ENCODE peak calls at places on chromosomes 16 and 17, in four cellular contexts. Y, I, U and Z are unnamed samples.

GRCh38 chr17:61627125-61627524 is 36.1 kb upstream of the NACA2 start:
- DNase-seq in I (no peak), Y (no peak), U (no peak), Z (no peak)

GRCh38 chr16:89361756-89362155 is 128.6 kb downstream of the ANKRD11 start:
- DNase-seq in U (no peak), I (no peak), Y (no peak), Z (no peak)

GRCh38 chr17:66678827-66679226 is 156.1 kb upstream of the CACNG5 start:
- DNase-seq in Y (no peak), U (no peak), I (no peak), Z (no peak)

GRCh38 chr16:79673635-79674034 is 73.1 kb upstream of the MAF start:
- DNase-seq in I (no peak), U (no peak), Y (no peak), Z (no peak)

GRCh38 chr16:81185416-81185815 is 53.1 kb upstream of the BCO1 start:
- DNase-seq in U (no peak), Y (no peak), I (no peak), Z (peak; percentile 12)

GRCh38 chr16:89279666-89280481 is 62.4 kb downstream of the ZNF778 start:
- DNase-seq in U (no peak), Y (no peak), I (no peak), Z (no peak)

GRCh38 chr16:50600582-50601283 is 52.5 kb downstream of the NKD1 start:
- DNase-seq in Y (peak; percentile 28), U (no peak), I (no peak), Z (no peak)

GRCh38 chr16:85898521-85899442 is at the start of gene IRF8:
- DNase-seq in Y (peak; percentile 90), I (peak; percentile 34), U (peak; percentile 73), Z (peak; percentile 36)

GRCh38 chr16:58511933-58512815 is 3.1 kb upstream of the SETD6 start:
- DNase-seq in U (peak; percentile 66), I (no peak), Y (peak; percentile 85), Z (peak; percentile 52)

GRCh38 chr16:65621640-65622039 is 499.8 kb upstream of the CDH11 start:
- DNase-seq in Y (no peak), I (no peak), U (no peak), Z (no peak)

GRCh38 chr16:15611610-15612009 is 31.3 kb downstream of the MARF1 start:
- DNase-seq in Y (no peak), I (no peak), U (no peak), Z (no peak)

GRCh38 chr17:13428611-13429042 is 173.1 kb downstream of the HS3ST3A1 start:
- DNase-seq in I (no peak), U (no peak), Y (no peak), Z (no peak)